ENCODE peak calls at places on chromosomes 13 and 19, in ten cellular contexts. J, W, U, H, A, T, L, D, Y and E are unnamed samples.

GRCh38 chr19:43595605-43595998 is 332 bp downstream of the IRGQ start:
- DNase-seq in J (no peak), W (peak), U (peak), H (peak), A (no peak), T (no peak), L (no peak), D (no peak), Y (no peak), E (no peak)

GRCh38 chr13:49655906-49656305 is 27.6 kb downstream of the ARL11 start:
- DNase-seq in J (no peak), W (no peak), U (no peak), H (no peak), A (no peak), T (no peak), L (no peak), D (no peak), Y (no peak), E (no peak)

GRCh38 chr19:8567522-8568172 is 9.6 kb downstream of the MYO1F start:
- DNase-seq in J (no peak), W (no peak), U (no peak), H (peak), A (no peak), T (no peak), L (no peak), D (no peak), Y (no peak), E (no peak)

GRCh38 chr13:45847554-45848224 is 3.9 kb downstream of the SIAH3 start:
- DNase-seq in J (peak), W (no peak), U (peak), H (peak), A (peak), T (no peak), L (no peak), D (no peak), Y (no peak), E (no peak)

GRCh38 chr13:39326471-39326870 is 276.5 kb downstream of the LHFPL6 start:
- DNase-seq in J (no peak), W (no peak), U (no peak), H (no peak), A (no peak), T (no peak), L (no peak), D (no peak), Y (no peak), E (no peak)

GRCh38 chr19:43524922-43525835 is 1.8 kb downstream of the ETHE1 start:
- DNase-seq in J (no peak), W (peak), U (no peak), H (peak), A (peak), T (no peak), L (peak), D (no peak), Y (peak), E (peak)

GRCh38 chr19:44617481-44617880 is 4.1 kb downstream of the IGSF23 start:
- DNase-seq in J (no peak), W (no peak), U (no peak), H (no peak), A (no peak), T (no peak), L (no peak), D (no peak), Y (no peak), E (no peak)

GRCh38 chr19:52170304-52170703 is 1.1 kb downstream of the ZNF836 start:
- DNase-seq in J (peak), W (no peak), U (no peak), H (no peak), A (no peak), T (no peak), L (no peak), D (no peak), Y (no peak), E (no peak)

GRCh38 chr19:10516671-10517286 is 468 bp downstream of the S1PR5 start:
- DNase-seq in J (no peak), W (no peak), U (no peak), H (no peak), A (no peak), T (no peak), L (peak), D (no peak), Y (no peak), E (peak)

GRCh38 chr19:17576758-17577532 is 21.5 kb downstream of the COLGALT1 start:
- DNase-seq in J (no peak), W (peak), U (no peak), H (peak), A (no peak), T (no peak), L (peak), D (peak), Y (peak), E (peak)

GRCh38 chr13:24116103-24116502 is 44.4 kb upstream of the SPATA13 start:
- DNase-seq in J (no peak), W (no peak), U (no peak), H (no peak), A (no peak), T (no peak), L (no peak), D (no peak), Y (no peak), E (no peak)
- H3K27ac ChIP-seq in J (no peak), W (no peak), U (no peak), H (no peak), A (no peak), T (no peak), L (no peak), D (no peak), Y (no peak), E (no peak)

GRCh38 chr13:95255072-95255732 is 46.0 kb downstream of the ABCC4 start:
- DNase-seq in J (no peak), W (no peak), U (no peak), H (no peak), A (no peak), T (no peak), L (no peak), D (no peak), Y (no peak), E (no peak)
- H3K27ac ChIP-seq in J (no peak), W (no peak), U (no peak), H (no peak), A (no peak), T (peak), L (peak), D (no peak), Y (no peak), E (peak)

GRCh38 chr13:29498426-29499040 is 97.0 kb downstream of the SLC7A1 start:
- DNase-seq in J (no peak), W (no peak), U (no peak), H (no peak), A (no peak), T (no peak), L (no peak), D (no peak), Y (no peak), E (no peak)
- H3K27ac ChIP-seq in J (no peak), W (no peak), U (no peak), H (no peak), A (no peak), T (peak), L (no peak), D (no peak), Y (no peak), E (no peak)

DNA sequence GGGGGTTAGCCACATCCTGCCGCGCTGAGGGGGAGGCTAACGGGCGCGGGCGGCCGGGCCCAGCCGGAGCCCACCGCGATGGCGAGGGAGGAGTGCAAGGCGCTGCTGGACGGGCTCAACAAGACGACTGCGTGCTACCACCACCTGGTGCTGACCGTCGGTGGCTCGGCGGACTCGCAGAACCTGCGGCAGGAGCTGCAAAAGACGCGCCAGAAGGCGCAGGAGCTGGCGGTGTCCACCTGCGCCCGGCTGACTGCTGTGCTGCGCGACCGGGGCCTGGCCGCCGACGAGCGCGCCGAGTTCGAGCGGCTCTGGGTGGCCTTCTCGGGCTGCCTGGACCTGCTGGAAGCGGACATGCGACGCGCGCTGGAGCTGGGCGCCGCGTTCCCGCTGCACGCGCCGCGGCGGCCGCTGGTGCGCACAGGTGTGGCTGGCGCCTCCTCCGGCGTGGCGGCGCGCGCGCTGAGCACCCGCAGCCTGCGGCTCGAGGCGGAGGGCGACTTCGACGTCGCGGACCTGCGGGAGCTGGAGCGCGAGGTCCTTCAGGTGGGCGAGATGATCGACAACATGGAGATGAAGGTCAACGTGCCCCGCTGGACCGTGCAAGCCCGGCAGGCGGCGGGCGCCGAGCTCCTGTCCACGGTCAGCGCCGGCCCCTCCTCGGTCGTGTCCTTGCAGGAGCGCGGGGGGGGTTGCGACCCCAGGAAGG is 692 bp downstream of the RGS9BP start:
- DNase-seq in J (no peak), W (no peak), U (no peak), H (no peak), A (peak), T (no peak), L (no peak), D (peak), Y (peak), E (no peak)
- H3K27ac ChIP-seq in J (no peak), W (no peak), U (no peak), H (no peak), A (no peak), T (no peak), L (peak), D (no peak), Y (no peak), E (no peak)